ENCODE peak calls at places on chromosomes 7 and 10, in nine cellular contexts. R, L, P, C, J, H, U, B and Q are unnamed samples.

GRCh38 chr10:103696411-103697145 is 158.8 kb downstream of the SH3PXD2A start:
- DNase-seq in J (peak), U (peak), R (no peak), B (no peak), C (peak), P (peak), L (no peak), H (peak), Q (peak)

GRCh38 chr10:89373916-89374711 is 3.7 kb upstream of the IFIT1B start:
- DNase-seq in H (peak), J (no peak), U (peak), B (no peak), C (peak), P (no peak), L (peak), R (peak), Q (no peak)

GRCh38 chr7:124413029-124413428 is 352.6 kb downstream of the GPR37 start:
- DNase-seq in R (no peak), C (no peak), B (no peak), H (no peak), P (no peak), U (no peak), J (no peak), L (no peak), Q (no peak)

GRCh38 chr10:122127943-122128342 is 139.0 kb downstream of the TACC2 start:
- DNase-seq in U (peak), R (no peak), J (no peak), H (no peak), C (peak), P (no peak), L (no peak), B (no peak), Q (no peak)

GRCh38 chr10:3096149-3096548 is 28.8 kb downstream of the PFKP start:
- DNase-seq in R (peak), P (no peak), H (no peak), L (no peak), U (peak), B (no peak), C (peak), J (no peak), Q (no peak)

GRCh38 chr10:57579926-57580325 is 687.8 kb downstream of the IPMK start:
- DNase-seq in L (no peak), H (peak), R (no peak), U (peak), J (no peak), P (no peak), B (no peak), C (no peak), Q (no peak)

GRCh38 chr10:77881636-77882035 is 44.9 kb downstream of the DLG5 start:
- DNase-seq in L (no peak), U (no peak), H (no peak), P (no peak), J (no peak), B (no peak), C (no peak), R (no peak), Q (no peak)

GRCh38 chr10:48384699-48384982 is 78.2 kb downstream of the MAPK8 start:
- DNase-seq in H (no peak), C (no peak), B (no peak), L (no peak), J (no peak), P (no peak), U (no peak), R (no peak), Q (no peak)

GRCh38 chr10:30775779-30776591 is 146.4 kb upstream of the LYZL2 start:
- DNase-seq in C (no peak), H (peak), U (peak), L (no peak), R (no peak), J (no peak), P (no peak), B (no peak), Q (no peak)

GRCh38 chr10:124072106-124072505 is 21.3 kb downstream of the CHST15 start:
- DNase-seq in P (no peak), B (no peak), J (no peak), H (no peak), U (no peak), L (no peak), C (no peak), R (no peak), Q (peak)

GRCh38 chr7:101941481-101942383 is 124.3 kb downstream of the CUX1 start:
- DNase-seq in H (peak), U (peak), B (no peak), J (no peak), L (peak), R (no peak), P (no peak), C (no peak), Q (no peak)

GRCh38 chr10:74645681-74646080 is 180.7 kb upstream of the KAT6B start:
- DNase-seq in J (no peak), P (no peak), R (no peak), B (no peak), C (no peak), H (no peak), L (no peak), U (no peak), Q (no peak)

GRCh38 chr10:90461437-90462155 is 396.2 kb downstream of the HTR7 start:
- DNase-seq in P (no peak), R (no peak), J (no peak), B (no peak), L (no peak), H (no peak), U (peak), C (no peak), Q (no peak)

GRCh38 chr7:137606061-137606674 is 240.6 kb downstream of the DGKI start:
- DNase-seq in H (peak), B (peak), U (peak), L (no peak), R (no peak), J (no peak), C (no peak), P (no peak), Q (no peak)

GRCh38 chr7:24722386-24723177 is 34.7 kb downstream of the GSDME start:
- DNase-seq in U (peak), R (no peak), B (no peak), H (peak), C (no peak), L (no peak), J (no peak), P (no peak), Q (no peak)

GRCh38 chr7:75054744-75055527 is 18.7 kb downstream of the RCC1L start:
- DNase-seq in R (no peak), J (no peak), L (no peak), B (no peak), C (peak), P (no peak), U (peak), H (peak), Q (no peak)

GRCh38 chr10:31437959-31438358 is 118.9 kb downstream of the ZEB1 start:
- DNase-seq in C (no peak), P (no peak), J (no peak), B (no peak), U (no peak), R (no peak), L (no peak), H (no peak), Q (no peak)

GRCh38 chr7:24877790-24878311 is 102.1 kb downstream of the OSBPL3 start:
- DNase-seq in L (no peak), H (no peak), U (peak), R (no peak), P (peak), J (peak), C (no peak), B (no peak), Q (no peak)